ENCODE peak calls at places on chromosomes 1 and 21, in six cellular contexts. L, Y, K, F, G and O are unnamed samples.

GRCh38 chr1:243946946-243947345 is 96.9 kb upstream of the AKT3 start:
- DNase-seq in Y (no peak), L (peak), F (peak), G (no peak), K (no peak), O (no peak)

GRCh38 chr1:27430903-27431653 is 38.7 kb downstream of the GPR3 start:
- DNase-seq in Y (no peak), L (no peak), F (no peak), G (peak), K (no peak), O (no peak)

GRCh38 chr1:203622486-203622885 is 4.1 kb upstream of the ATP2B4 start:
- DNase-seq in Y (no peak), F (no peak), L (no peak), K (no peak), G (no peak), O (no peak)

GRCh38 chr1:92030701-92031107 is 919 bp downstream of the EPHX4 start:
- DNase-seq in G (peak), F (no peak), L (no peak), K (no peak), Y (no peak), O (no peak)

GRCh38 chr1:40383095-40383487 is 9.6 kb downstream of the SMAP2 start:
- DNase-seq in K (no peak), Y (no peak), F (no peak), L (no peak), G (no peak), O (no peak)

GRCh38 chr1:113276507-113276906 is 113.8 kb upstream of the MAGI3 start:
- DNase-seq in L (no peak), Y (no peak), G (no peak), F (no peak), K (no peak), O (no peak)

GRCh38 chr1:22420456-22421053 is 31.1 kb upstream of the ZBTB40 start:
- DNase-seq in G (peak), K (peak), L (peak), Y (peak), F (peak), O (peak)

GRCh38 chr1:176177764-176178163 is 29.3 kb downstream of the COP1 start:
- DNase-seq in F (no peak), G (no peak), L (no peak), K (no peak), Y (no peak), O (no peak)

GRCh38 chr1:9106286-9106685 is 22.6 kb downstream of the GPR157 start:
- DNase-seq in F (no peak), Y (no peak), L (no peak), K (peak), G (no peak), O (no peak)

GRCh38 chr1:1783320-1783719 is 5.0 kb upstream of the NADK start:
- DNase-seq in G (no peak), L (no peak), F (no peak), Y (peak), K (peak), O (no peak)

GRCh38 chr1:172383541-172383940 is 36.9 kb upstream of the C1orf105 start:
- DNase-seq in K (no peak), Y (no peak), F (peak), L (no peak), G (peak), O (no peak)

GRCh38 chr1:235068155-235069121 is 60.2 kb downstream of the TOMM20 start:
- DNase-seq in F (peak), G (peak), K (peak), Y (peak), L (no peak), O (no peak)

GRCh38 chr1:210448293-210448892 is 119.7 kb downstream of the HHAT start:
- DNase-seq in F (peak), Y (no peak), L (no peak), K (no peak), G (peak), O (no peak)

GRCh38 chr21:46128106-46128982 is 27.0 kb downstream of the FTCD start:
- DNase-seq in F (no peak), K (peak), L (no peak), Y (peak), G (no peak), O (peak)

GRCh38 chr21:14773777-14774345 is 227.7 kb upstream of the SAMSN1 start:
- DNase-seq in Y (peak), K (peak), L (peak), F (no peak), G (no peak), O (peak)

GRCh38 chr1:170318736-170319135 is 173.0 kb downstream of the NTMT2 start:
- DNase-seq in G (no peak), F (no peak), Y (no peak), L (no peak), K (no peak), O (no peak)

GRCh38 chr1:107529511-107530149 is 388.8 kb downstream of the NTNG1 start:
- DNase-seq in F (peak), Y (no peak), G (peak), K (no peak), L (no peak), O (no peak)

GRCh38 chr1:83694449-83694848 is 304.5 kb downstream of the TTLL7 start:
- DNase-seq in L (no peak), F (no peak), Y (no peak), K (no peak), G (no peak), O (no peak)

GRCh38 chr21:44758141-44758561 is 43.5 kb downstream of the UBE2G2 start:
- DNase-seq in F (no peak), Y (no peak), L (no peak), K (no peak), G (no peak), O (peak)

GRCh38 chr1:42940851-42941639 is 17.6 kb downstream of the SLC2A1 start:
- DNase-seq in Y (no peak), G (peak), K (peak), F (peak), L (no peak), O (no peak)

GRCh38 chr1:39130297-39130696 is 74.2 kb upstream of the MACF1 start:
- DNase-seq in L (no peak), G (peak), F (peak), Y (no peak), K (no peak), O (no peak)

GRCh38 chr1:161185282-161185682 is 8.0 kb upstream of the B4GALT3 start:
- DNase-seq in K (peak), G (no peak), L (peak), F (peak), Y (peak), O (peak)

GRCh38 chr1:221829327-221830011 is 87.6 kb upstream of the DUSP10 start:
- DNase-seq in K (no peak), Y (no peak), F (peak), G (peak), L (no peak), O (no peak)

GRCh38 chr1:26824735-26825134 is 1.8 kb upstream of the ZDHHC18 start:
- DNase-seq in G (no peak), K (no peak), Y (no peak), F (no peak), L (no peak), O (no peak)

GRCh38 chr1:38055398-38055797 is 8.8 kb upstream of the POU3F1 start:
- DNase-seq in K (no peak), L (no peak), Y (no peak), G (no peak), F (no peak), O (no peak)

GRCh38 chr1:55600243-55600642 is 385.1 kb upstream of the USP24 start:
- DNase-seq in Y (no peak), L (no peak), K (no peak), G (no peak), F (no peak), O (no peak)

GRCh38 chr1:199460933-199461332 is 566.6 kb upstream of the NR5A2 start:
- DNase-seq in L (no peak), K (no peak), G (no peak), Y (no peak), F (no peak), O (no peak)

GRCh38 chr1:154863702-154864174 is 6.3 kb downstream of the KCNN3 start:
- DNase-seq in L (no peak), G (no peak), Y (no peak), F (peak), K (peak), O (no peak)

GRCh38 chr1:13619909-13620308 is 36.3 kb downstream of the PDPN start:
- DNase-seq in K (no peak), F (peak), L (no peak), Y (no peak), G (no peak), O (peak)

GRCh38 chr1:172345077-172345476 is 75.4 kb upstream of the C1orf105 start:
- DNase-seq in K (no peak), F (no peak), L (no peak), G (no peak), Y (no peak), O (no peak)

GRCh38 chr1:204494281-204495077 is at the start of gene PIK3C2B:
- DNase-seq in K (peak), Y (peak), F (peak), L (peak), G (peak), O (peak)

GRCh38 chr1:16220101-16220500 is 7.6 kb upstream of the ARHGEF19 start:
- DNase-seq in G (no peak), K (no peak), L (no peak), Y (no peak), F (no peak), O (no peak)